ENCODE peak calls at places on chromosomes 16 and 17, in eight cellular contexts. O is left lung; W is CD8-positive, alpha-beta memory T cell; G is IMR-90; F is hepatocyte; M is GM03348; S is stimulated activated CD4-positive, alpha-beta T cell treated with anti-CD3 and anti-CD28 coated beads, Interleukin-2, amount 100 ng/mL, for 24 hours; E is fibroblast of pulmonary artery. Y is an unnamed sample.

GRCh38 chr17:3678095-3678820 is 9.6 kb downstream of the EMC6 start:
- DNase-seq in O (no peak), W (no peak), G (peak; percentile 45), F (no peak), M (peak; percentile 31), S (no peak), E (no peak), Y (no peak)

GRCh38 chr17:66715076-66715675 is 119.7 kb upstream of the CACNG5 start:
- DNase-seq in O (no peak), W (no peak), G (no peak), F (no peak), M (no peak), S (no peak), E (no peak), Y (no peak)

GRCh38 chr16:14416184-14416583 is 213.9 kb downstream of the PARN start:
- DNase-seq in O (no peak), W (no peak), G (no peak), F (no peak), M (no peak), S (no peak), E (no peak), Y (no peak)

GRCh38 chr16:1159973-1160772 is 7.3 kb downstream of the CACNA1H start:
- DNase-seq in O (no peak), W (no peak), G (no peak), F (peak; percentile 51), M (no peak), S (no peak), E (no peak), Y (no peak)

GRCh38 chr17:55722016-55722706 is 503 bp downstream of the TMEM100 start:
- DNase-seq in O (no peak), W (no peak), G (peak; percentile 27), F (no peak), M (no peak), S (no peak), E (no peak), Y (no peak)

GRCh38 chr17:41998497-41998896 is 18.7 kb downstream of the DNAJC7 start:
- DNase-seq in O (no peak), W (no peak), G (no peak), F (no peak), M (no peak), S (no peak), E (no peak), Y (no peak)

GRCh38 chr17:59751955-59752413 is 44.5 kb downstream of the VMP1 start:
- DNase-seq in O (no peak), W (no peak), G (no peak), F (no peak), M (no peak), S (peak; percentile 29), E (no peak), Y (no peak)

GRCh38 chr16:52549011-52549692 is 2.2 kb upstream of the TOX3 start:
- DNase-seq in O (no peak), W (no peak), G (no peak), F (peak; percentile 53), M (no peak), S (no peak), E (peak; percentile 3), Y (peak; percentile 39)

GRCh38 chr17:70577456-70577855 is 408.1 kb downstream of the KCNJ2 start:
- DNase-seq in O (no peak), W (no peak), G (no peak), F (no peak), M (no peak), S (no peak), E (no peak), Y (no peak)

GRCh38 chr16:50308237-50308965 is 42.0 kb downstream of the ADCY7 start:
- DNase-seq in O (peak; percentile 65), W (no peak), G (no peak), F (no peak), M (no peak), S (no peak), E (no peak), Y (no peak)

GRCh38 chr17:21228111-21228510 is 14.2 kb upstream of the TMEM11 start:
- DNase-seq in O (no peak), W (no peak), G (no peak), F (no peak), M (no peak), S (no peak), E (no peak), Y (no peak)

GRCh38 chr16:24834459-24835335 is 11.1 kb upstream of the SLC5A11 start:
- DNase-seq in O (no peak), W (no peak), G (peak; percentile 49), F (peak; percentile 73), M (peak; percentile 73), S (no peak), E (peak; percentile 59), Y (no peak)

GRCh38 chr16:57711331-57711730 is 16.7 kb downstream of the DRC7 start:
- DNase-seq in O (no peak), W (no peak), G (no peak), F (no peak), M (no peak), S (no peak), E (no peak), Y (no peak)

GRCh38 chr17:79137791-79138190 is 63.2 kb downstream of the ENGASE start:
- DNase-seq in O (no peak), W (no peak), G (no peak), F (no peak), M (no peak), S (no peak), E (no peak), Y (no peak)

GRCh38 chr16:89140401-89140800 is 31.1 kb upstream of the CDH15 start:
- DNase-seq in O (peak; percentile 40), W (no peak), G (no peak), F (no peak), M (no peak), S (no peak), E (no peak), Y (no peak)

GRCh38 chr17:16352838-16353701 is at the start of gene CENPV:
- DNase-seq in O (peak; percentile 87), W (peak; percentile 79), G (peak; percentile 34), F (peak; percentile 85), M (peak; percentile 85), S (peak; percentile 72), E (peak; percentile 29), Y (peak; percentile 58)

GRCh38 chr17:48997103-48997826 is at the start of gene IGF2BP1:
- DNase-seq in O (no peak), W (no peak), G (peak; percentile 78), F (peak; percentile 88), M (peak; percentile 63), S (no peak), E (peak; percentile 73), Y (peak; percentile 51)

Y was measured in NCI-H510A.